ENCODE peak calls at places on chromosome 4, in six cellular contexts. C, P, F, N, B and G are unnamed samples.

GRCh38 chr4:167868163-167868562 is 224.2 kb upstream of the ANXA10 start:
- DNase-seq in C (no peak), P (no peak), F (no peak), N (no peak), B (no peak), G (no peak)

GRCh38 chr4:40240040-40240653 is 43.3 kb downstream of the RHOH start:
- DNase-seq in C (no peak), P (no peak), F (peak; percentile 10), N (no peak), B (no peak), G (no peak)

GRCh38 chr4:52172166-52172565 is 121.1 kb downstream of the SPATA18 start:
- DNase-seq in C (peak; percentile 10), P (no peak), F (no peak), N (no peak), B (no peak), G (no peak)

GRCh38 chr4:176782191-176782590 is 10.5 kb downstream of the VEGFC start:
- DNase-seq in C (no peak), P (no peak), F (no peak), N (no peak), B (no peak), G (no peak)

GRCh38 chr4:26503427-26503826 is 13.1 kb upstream of the CCKAR start:
- DNase-seq in C (no peak), P (no peak), F (no peak), N (no peak), B (no peak), G (no peak)

GRCh38 chr4:101355767-101356702 is 8.7 kb upstream of the PPP3CA start:
- DNase-seq in C (no peak), P (no peak), F (peak; percentile 87), N (no peak), B (no peak), G (no peak)

GRCh38 chr4:121428721-121429120 is 47.9 kb upstream of the QRFPR start:
- DNase-seq in C (no peak), P (no peak), F (no peak), N (no peak), B (no peak), G (no peak)

GRCh38 chr4:169270156-169270809 is 473 bp downstream of the SH3RF1 start:
- DNase-seq in C (peak; percentile 87), P (peak; percentile 83), F (peak; percentile 80), N (peak; percentile 92), B (peak; percentile 71), G (no peak)

GRCh38 chr4:87497141-87497540 is 32.0 kb downstream of the SPARCL1 start:
- DNase-seq in C (no peak), P (no peak), F (no peak), N (no peak), B (no peak), G (no peak)

GRCh38 chr4:77001907-77002306 is 52.4 kb downstream of the SEPTIN11 start:
- DNase-seq in C (no peak), P (no peak), F (peak; percentile 44), N (no peak), B (no peak), G (no peak)

GRCh38 chr4:69321153-69321729 is 41.0 kb downstream of the UGT2B28 start:
- DNase-seq in C (peak; percentile 91), P (no peak), F (no peak), N (no peak), B (peak; percentile 85), G (no peak)

GRCh38 chr4:80182237-80182866 is 15.0 kb upstream of the PRDM8 start:
- DNase-seq in C (no peak), P (no peak), F (no peak), N (peak; percentile 61), B (no peak), G (no peak)

GRCh38 chr4:41665808-41666207 is 82.7 kb downstream of the PHOX2B start:
- DNase-seq in C (no peak), P (no peak), F (no peak), N (no peak), B (no peak), G (no peak)
- H3K4me3 ChIP-seq in C (no peak overlapping the region), P (no peak overlapping the region), F (no peak overlapping the region), N (no peak overlapping the region), B (no peak overlapping the region), G (no peak overlapping the region)

GRCh38 chr4:15651682-15652081 is 3.5 kb downstream of the FBXL5 start:
- DNase-seq in C (no peak), P (no peak), F (no peak), N (no peak), B (no peak), G (no peak)
- H3K4me1 ChIP-seq in C (peaks cover 61% of the 10 kb centered on the region), P (peaks cover 84% of the 10 kb centered on the region), F (peaks cover 27% of the 10 kb centered on the region), N (peaks cover 56% of the 10 kb centered on the region), B (peaks cover 81% of the 10 kb centered on the region), G (peaks cover 72% of the 10 kb centered on the region)

DNA sequence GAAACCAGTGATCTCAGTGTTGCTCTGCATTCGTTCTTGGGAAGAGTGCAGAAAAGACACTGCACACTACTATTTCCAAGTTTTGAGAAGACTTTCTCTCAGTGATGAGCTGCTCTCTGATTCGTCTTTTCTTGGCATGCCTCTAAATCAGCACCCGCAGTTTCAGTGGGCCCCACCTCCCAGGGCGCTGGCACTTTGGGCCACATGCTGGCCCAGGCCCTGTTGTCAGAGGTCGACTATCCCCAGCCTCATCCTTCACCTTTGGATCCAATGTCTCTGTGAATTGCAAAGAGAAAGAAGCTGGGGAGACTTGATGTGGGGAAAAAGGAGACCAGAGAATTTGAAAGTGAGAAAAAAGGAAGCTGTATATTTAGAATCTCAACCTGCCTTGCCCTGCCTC is 644.1 kb upstream of the PITX2 start:
- DNase-seq in C (no peak), P (no peak), F (no peak), N (peak; percentile 36), B (no peak), G (no peak)
- H3K9me3 ChIP-seq in C (no peaks in the 10 kb centered on the region), P (no peaks in the 10 kb centered on the region), F (no peaks in the 10 kb centered on the region), N (no peaks in the 10 kb centered on the region), B (no peaks in the 10 kb centered on the region), G (no peaks in the 10 kb centered on the region)

DNA sequence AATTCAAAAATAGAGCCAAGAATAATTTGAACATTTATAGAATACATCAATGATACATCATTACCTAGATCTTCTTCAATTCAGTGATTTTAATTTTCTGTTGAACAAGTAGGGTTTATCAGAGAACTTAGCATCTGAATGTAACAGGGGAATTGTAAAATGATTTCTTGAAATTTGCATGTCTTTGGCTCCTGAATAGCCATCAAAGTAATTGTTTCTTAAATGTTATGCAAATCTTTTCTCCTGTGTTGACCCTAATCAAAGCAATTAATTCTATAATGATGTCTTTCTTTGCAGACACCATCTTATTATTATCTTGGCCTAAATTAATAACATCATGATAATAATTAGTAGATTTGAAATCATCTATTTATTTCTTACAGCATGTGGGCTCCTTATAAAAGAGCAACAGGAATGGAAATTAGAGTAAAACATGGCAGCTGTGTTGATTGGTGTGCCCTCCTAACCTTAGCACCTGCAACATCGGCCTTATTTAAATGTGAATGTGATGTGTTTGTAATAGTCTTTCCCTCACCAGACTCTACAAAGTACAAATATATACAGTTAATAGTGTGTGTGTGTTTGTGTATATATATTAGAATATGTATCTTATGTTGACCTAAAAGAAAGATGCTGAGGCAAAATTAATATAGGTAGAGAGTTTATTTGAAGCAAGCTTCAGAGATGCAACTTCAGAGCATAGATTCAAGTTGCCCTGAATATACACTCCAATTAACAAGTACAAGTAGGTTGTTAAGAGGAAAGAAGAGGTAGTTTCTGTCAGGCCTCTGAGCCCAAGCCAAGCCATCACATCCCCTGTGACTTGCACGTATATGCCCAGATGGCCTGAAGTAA is 328.0 kb upstream of the TECRL start:
- DNase-seq in C (no peak), P (no peak), F (no peak), N (no peak), B (no peak), G (no peak)
- H3K4me3 ChIP-seq in C (no peak overlapping the region), P (no peak overlapping the region), F (no peak overlapping the region), N (no peak overlapping the region), B (no peak overlapping the region), G (no peak overlapping the region)

GRCh38 chr4:108156391-108156790 is 12.3 kb downstream of the LEF1 start:
- DNase-seq in C (no peak), P (no peak), F (no peak), N (no peak), B (no peak), G (no peak)
- H3K4me1 ChIP-seq in C (no peaks in the 10 kb centered on the region), P (peaks cover 4% of the 10 kb centered on the region), F (peaks cover 24% of the 10 kb centered on the region), N (no peaks in the 10 kb centered on the region), B (no peaks in the 10 kb centered on the region), G (no peaks in the 10 kb centered on the region)

DNA sequence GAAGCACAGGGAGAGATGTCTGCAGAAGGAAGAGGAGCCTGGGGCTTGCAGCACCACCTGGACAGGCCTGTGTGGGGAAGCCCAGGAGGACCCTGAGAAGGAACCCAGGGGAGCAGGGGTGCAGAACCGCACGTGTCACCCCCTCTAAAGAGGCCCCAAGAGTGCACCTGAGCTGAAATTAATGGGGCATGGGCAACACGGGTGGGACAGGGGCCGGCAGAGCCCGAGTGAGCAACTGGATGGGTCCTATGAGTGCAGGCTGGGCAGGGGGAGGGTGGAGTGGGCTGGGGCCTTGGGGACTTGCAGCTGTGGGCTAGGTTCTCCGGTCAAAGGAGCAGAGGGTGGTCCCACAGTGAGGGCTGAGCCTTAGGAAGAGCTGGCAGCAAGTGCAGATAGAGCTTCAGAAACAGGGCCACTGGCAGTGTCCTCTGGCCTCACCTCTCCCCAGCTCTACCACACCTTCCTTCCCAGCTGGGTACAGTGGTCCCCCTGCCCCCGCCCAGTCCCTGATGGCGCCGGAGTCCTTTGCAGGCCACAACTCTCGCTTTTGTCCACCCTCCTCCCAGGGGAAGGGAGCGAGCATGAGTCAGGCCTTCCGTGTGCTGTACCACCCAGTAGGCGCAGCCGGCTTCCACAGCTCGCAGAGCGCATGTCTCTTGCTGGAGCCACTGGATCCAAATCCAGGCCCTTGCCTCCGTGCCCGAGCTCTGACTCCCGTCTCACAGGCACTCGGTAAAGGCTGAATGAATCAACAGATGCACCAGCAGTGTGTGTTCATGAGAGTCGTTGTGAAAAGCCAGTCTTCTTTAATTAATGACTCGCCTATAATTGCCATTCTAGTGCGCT is 131.6 kb downstream of the HMX1 start:
- DNase-seq in C (no peak), P (no peak), F (peak; percentile 50), N (peak; percentile 57), B (peak; percentile 20), G (no peak)
- H3K9me3 ChIP-seq in C (no peaks in the 10 kb centered on the region), P (no peaks in the 10 kb centered on the region), F (no peaks in the 10 kb centered on the region), N (no peaks in the 10 kb centered on the region), B (no peaks in the 10 kb centered on the region), G (no peaks in the 10 kb centered on the region)

GRCh38 chr4:15106417-15106816 is 104.1 kb downstream of the CPEB2 start:
- DNase-seq in C (no peak), P (no peak), F (no peak), N (no peak), B (no peak), G (no peak)
- H3K4me3 ChIP-seq in C (no peak overlapping the region), P (no peak overlapping the region), F (no peak overlapping the region), N (no peak overlapping the region), B (no peak overlapping the region), G (no peak overlapping the region)

GRCh38 chr4:7651461-7651921 is 216.8 kb upstream of the PSAPL1 start:
- DNase-seq in C (peak; percentile 37), P (no peak), F (no peak), N (no peak), B (no peak), G (no peak)
- H3K4me1 ChIP-seq in C (no peaks in the 10 kb centered on the region), P (peaks cover 69% of the 10 kb centered on the region), F (peaks cover 28% of the 10 kb centered on the region), N (peaks cover 29% of the 10 kb centered on the region), B (peaks cover 62% of the 10 kb centered on the region), G (peaks cover 3% of the 10 kb centered on the region)

GRCh38 chr4:175246941-175247340 is 328.8 kb downstream of the ADAM29 start:
- DNase-seq in C (no peak), P (no peak), F (no peak), N (no peak), B (no peak), G (no peak)
- H3K9me3 ChIP-seq in C (no peaks in the 10 kb centered on the region), P (no peaks in the 10 kb centered on the region), F (no peaks in the 10 kb centered on the region), N (no peaks in the 10 kb centered on the region), B (no peaks in the 10 kb centered on the region), G (no peaks in the 10 kb centered on the region)